ENCODE peak calls at places on chromosomes 4 and X, in seven cellular contexts. K, M, L, H, I, Y and O are unnamed samples.

GRCh38 chrX:54978448-54978847 is 15.5 kb downstream of the PFKFB1 start:
- DNase-seq in K (peak), M (no peak), I (no peak), L (no peak), Y (no peak), H (no peak), O (no peak)

GRCh38 chrX:19046343-19047215 is 62.7 kb upstream of the PHKA2 start:
- DNase-seq in H (no peak), Y (peak), K (no peak), I (no peak), M (no peak), L (no peak), O (no peak)

GRCh38 chr4:38730493-38730829 is 52.3 kb downstream of the TLR10 start:
- DNase-seq in I (no peak), H (no peak), Y (no peak), M (no peak), K (no peak), L (no peak), O (no peak)

GRCh38 chrX:49930046-49930445 is 7.7 kb downstream of the CLCN5 start:
- DNase-seq in I (no peak), Y (no peak), H (no peak), L (no peak), K (no peak), M (no peak), O (no peak)

GRCh38 chr4:176778491-176778890 is 14.2 kb downstream of the VEGFC start:
- DNase-seq in Y (no peak), K (no peak), H (no peak), M (no peak), I (no peak), L (no peak), O (no peak)

GRCh38 chr4:69563424-69563823 is 67.7 kb upstream of the UGT2B4 start:
- DNase-seq in K (no peak), H (no peak), I (no peak), Y (no peak), M (no peak), L (no peak), O (no peak)

GRCh38 chr4:97530676-97531075 is 612.6 kb downstream of the STPG2 start:
- DNase-seq in K (no peak), M (no peak), H (no peak), L (no peak), I (no peak), Y (no peak), O (no peak)

GRCh38 chr4:123943976-123944375 is 547.4 kb downstream of the SPRY1 start:
- DNase-seq in I (no peak), H (no peak), K (no peak), Y (no peak), M (no peak), L (no peak), O (no peak)

GRCh38 chr4:11343536-11343935 is 85.2 kb downstream of the HS3ST1 start:
- DNase-seq in Y (no peak), K (no peak), H (no peak), M (no peak), L (no peak), I (no peak), O (no peak)

GRCh38 chr4:114056599-114056998 is 77.2 kb upstream of the ARSJ start:
- DNase-seq in H (no peak), Y (no peak), I (no peak), M (no peak), K (no peak), L (no peak), O (no peak)

GRCh38 chrX:1597345-1598020 is 6.1 kb downstream of the AKAP17A start:
- DNase-seq in L (no peak), I (no peak), H (no peak), Y (no peak), K (no peak), M (no peak), O (no peak)

GRCh38 chr4:31246856-31247255 is 526.7 kb downstream of the PCDH7 start:
- DNase-seq in I (no peak), Y (no peak), L (no peak), K (no peak), H (no peak), M (no peak), O (no peak)

GRCh38 chr4:30208731-30209435 is 511.3 kb upstream of the PCDH7 start:
- DNase-seq in M (no peak), L (no peak), H (no peak), Y (peak), I (no peak), K (no peak), O (no peak)

GRCh38 chrX:63746278-63746677 is 38.7 kb downstream of the ARHGEF9 start:
- DNase-seq in H (no peak), K (no peak), I (no peak), Y (no peak), L (no peak), M (no peak), O (no peak)

GRCh38 chr4:28518781-28519180 is 1658.1 kb downstream of the STIM2 start:
- DNase-seq in M (no peak), L (no peak), Y (no peak), K (no peak), H (no peak), I (no peak), O (no peak)

GRCh38 chrX:17814557-17814956 is 46.5 kb downstream of the RAI2 start:
- DNase-seq in H (no peak), L (no peak), I (no peak), M (no peak), Y (no peak), K (no peak), O (no peak)

GRCh38 chr4:157014621-157015591 is 43.3 kb upstream of the PDGFC start:
- DNase-seq in M (no peak), I (no peak), K (no peak), L (no peak), H (no peak), Y (peak), O (no peak)

GRCh38 chr4:81039351-81040174 is 9.1 kb downstream of the BMP3 start:
- DNase-seq in Y (no peak), I (no peak), K (no peak), H (no peak), M (no peak), L (no peak), O (no peak)

GRCh38 chr4:95288552-95288951 is 260.2 kb downstream of the UNC5C start:
- DNase-seq in M (no peak), K (no peak), H (no peak), I (no peak), L (no peak), Y (no peak), O (no peak)
- TF ChIP-seq JUND in M (no peak), K (no peak), H (no peak), I (no peak), L (no peak), Y (no peak), O (no peak)

GRCh38 chrX:137945470-137945869 is 379.5 kb downstream of the ZIC3 start:
- DNase-seq in K (no peak), Y (no peak), I (no peak), L (no peak), H (no peak), M (no peak), O (no peak)
- TF ChIP-seq JUND in K (no peak), Y (no peak), I (no peak), L (no peak), H (no peak), M (no peak), O (no peak)

DNA sequence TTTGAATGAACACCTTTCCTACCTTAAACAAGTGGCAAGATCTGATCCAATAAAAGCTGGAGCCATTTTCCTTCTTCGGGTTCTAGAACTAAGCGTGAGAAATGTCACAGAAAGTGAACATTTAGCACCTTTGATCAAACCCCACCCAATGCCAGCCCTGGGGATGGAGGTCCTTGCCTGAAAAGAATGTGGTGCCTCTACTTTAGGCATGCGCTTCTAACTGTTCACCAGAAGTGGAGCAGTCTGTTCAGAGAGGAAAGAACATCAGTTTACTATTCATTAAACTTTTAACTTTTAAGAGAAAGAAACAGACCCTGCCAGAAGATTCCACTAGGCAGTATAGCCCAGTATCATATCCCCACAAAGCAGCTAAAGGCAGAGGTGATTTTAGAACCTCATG is 75.9 kb downstream of the INTS12 start:
- DNase-seq in Y (no peak), I (no peak), L (no peak), K (no peak), H (no peak), M (no peak), O (no peak)
- TF ChIP-seq JUND in Y (no peak), I (no peak), L (no peak), K (no peak), H (no peak), M (no peak), O (no peak)

GRCh38 chrX:109475174-109475891 is 6.6 kb downstream of the GUCY2F start:
- DNase-seq in M (no peak), H (peak), L (no peak), K (peak), I (peak), Y (peak), O (peak)
- TF ChIP-seq JUND in M (no peak), H (no peak), L (no peak), K (no peak), I (no peak), Y (no peak), O (no peak)

DNA sequence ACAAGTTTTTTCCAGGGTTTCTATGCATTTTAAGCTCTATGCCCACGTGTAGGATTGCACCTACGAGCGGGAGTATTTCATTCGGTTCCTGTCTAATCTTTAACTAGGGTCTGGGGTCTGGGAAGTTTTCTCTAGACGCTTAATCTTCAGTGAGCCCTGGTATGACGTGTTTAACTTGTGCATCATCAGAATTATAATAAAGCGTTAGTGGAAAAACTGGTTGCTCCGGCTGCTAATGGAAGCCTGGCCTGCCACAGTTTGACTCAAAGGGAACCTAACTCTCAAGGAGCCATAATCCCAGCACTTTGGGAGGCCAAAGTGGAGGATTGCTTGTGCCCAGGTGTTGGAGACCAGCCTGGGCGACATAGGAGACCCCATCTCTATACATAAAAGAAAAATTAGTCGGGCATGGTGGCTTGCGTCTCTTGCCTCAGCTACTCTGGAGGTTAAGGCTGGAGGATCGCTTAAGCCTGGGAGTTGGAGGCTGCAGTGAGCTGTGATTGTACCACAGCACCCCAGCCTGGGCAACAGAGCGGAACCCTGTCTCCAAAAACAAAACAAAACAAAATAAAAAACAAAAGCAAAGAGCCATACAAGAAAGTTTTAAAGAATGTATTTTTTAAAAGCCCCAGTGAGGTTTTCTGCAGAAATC is 30.2 kb downstream of the ARSD start:
- DNase-seq in L (no peak), H (no peak), M (no peak), K (peak), Y (no peak), I (no peak), O (no peak)
- TF ChIP-seq JUND in L (no peak), H (no peak), M (no peak), K (no peak), Y (no peak), I (no peak), O (no peak)

GRCh38 chr4:112523008-112523440 is 7.0 kb upstream of the NEUROG2 start:
- DNase-seq in K (no peak), I (peak), L (no peak), M (no peak), H (no peak), Y (no peak), O (no peak)
- TF ChIP-seq JUND in K (no peak), I (no peak), L (no peak), M (no peak), H (no peak), Y (no peak), O (no peak)

DNA sequence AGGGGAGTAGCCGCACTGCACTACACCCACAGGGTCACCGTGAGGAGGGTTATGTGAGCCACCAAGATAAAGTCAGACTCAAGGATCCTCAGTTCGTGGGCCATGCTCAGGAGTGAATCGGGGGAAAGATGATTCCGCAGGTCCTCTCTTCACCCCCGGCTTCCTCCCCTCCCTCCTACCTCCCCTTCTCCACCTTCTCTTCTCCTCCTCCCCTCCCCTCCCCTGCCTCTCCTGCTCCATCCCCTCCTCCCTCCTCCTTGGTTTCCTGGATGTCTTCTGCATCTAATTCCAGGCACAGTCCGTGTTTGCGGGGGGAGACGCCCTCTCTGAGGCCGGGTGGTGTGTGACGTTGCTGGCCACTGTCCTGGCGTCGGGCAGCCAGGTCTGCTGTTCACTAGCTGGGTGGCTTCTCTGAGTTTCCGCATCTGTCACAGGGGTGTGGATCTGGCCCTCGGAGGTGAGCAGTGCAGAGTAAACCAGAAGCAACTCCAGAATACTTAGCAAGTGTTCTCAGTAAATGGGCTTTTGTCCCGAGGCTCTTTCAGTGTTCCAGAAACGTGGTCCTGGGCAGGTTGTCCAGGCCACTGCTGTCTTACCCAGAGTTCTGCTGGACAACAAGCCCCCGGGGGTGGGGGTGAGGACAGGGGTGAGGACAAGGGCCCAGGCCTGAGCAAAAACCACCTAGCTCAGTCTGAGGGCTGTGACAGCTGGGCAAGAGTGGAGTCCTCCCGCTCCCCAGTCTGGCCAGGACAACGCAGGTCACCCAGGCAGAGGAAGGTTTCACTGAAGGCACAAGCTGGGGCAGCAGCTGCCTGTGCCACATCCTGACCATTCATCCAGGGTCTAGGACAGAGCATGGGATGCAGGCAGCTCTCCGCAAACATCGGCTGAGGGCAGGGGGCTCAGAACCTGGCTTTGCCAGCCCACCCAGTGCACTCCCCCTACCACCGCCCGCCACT is 92.3 kb downstream of the PPP2R2C start:
- DNase-seq in H (no peak), M (no peak), L (no peak), Y (no peak), K (no peak), I (no peak), O (no peak)
- TF ChIP-seq JUND in H (no peak), M (no peak), L (no peak), Y (no peak), K (no peak), I (no peak), O (no peak)

GRCh38 chr4:147739239-147739823 is 7.4 kb downstream of the ARHGAP10 start:
- DNase-seq in K (no peak), M (no peak), L (no peak), Y (no peak), I (no peak), H (no peak), O (no peak)
- TF ChIP-seq JUND in K (no peak), M (no peak), L (no peak), Y (no peak), I (no peak), H (no peak), O (no peak)